ENCODE peak calls at places on chromosomes 16 and 17, in eight cellular contexts. K is GM20000; P is SJSA1; Q is stimulated activated CD4-positive, alpha-beta T cell treated with anti-CD3 and anti-CD28 coated beads, Interleukin-12 subunit alpha, Interleukin-12 subunit beta, amount 100 ng/mL, for 4 hours; S is T-helper 1 cell; U is brain microvascular endothelial cell; L is keratinocyte; Z is lung. H is an unnamed sample.

GRCh38 chr17:74512624-74513084 is 18.6 kb downstream of the CD300LB start:
- DNase-seq in K (no peak), P (no peak), Q (no peak), S (no peak), U (no peak), L (no peak), Z (no peak), H (no peak)

GRCh38 chr17:47714773-47715396 is 18.2 kb upstream of the TBX21 start:
- DNase-seq in K (peak; percentile 67), P (no peak), Q (no peak), S (no peak), U (no peak), L (no peak), Z (no peak), H (no peak)

GRCh38 chr16:4652561-4652960 is 27.9 kb downstream of the MGRN1 start:
- DNase-seq in K (no peak), P (no peak), Q (no peak), S (no peak), U (no peak), L (no peak), Z (no peak), H (no peak)

GRCh38 chr16:69494993-69495392 is 70.6 kb downstream of the CYB5B start:
- DNase-seq in K (peak; percentile 30), P (no peak), Q (no peak), S (no peak), U (no peak), L (no peak), Z (peak; percentile 31), H (peak; percentile 7)

GRCh38 chr17:3547628-3548027 is 10.0 kb downstream of the TRPV3 start:
- DNase-seq in K (no peak), P (no peak), Q (no peak), S (no peak), U (no peak), L (no peak), Z (no peak), H (no peak)

GRCh38 chr17:6639651-6640535 is 618 bp downstream of the KIAA0753 start:
- DNase-seq in K (peak; percentile 57), P (no peak), Q (peak; percentile 33), S (no peak), U (no peak), L (no peak), Z (no peak), H (no peak)

GRCh38 chr17:80456465-80457235 is 19.8 kb downstream of the NPTX1 start:
- DNase-seq in K (no peak), P (no peak), Q (no peak), S (no peak), U (no peak), L (no peak), Z (no peak), H (no peak)

GRCh38 chr16:85906349-85906748 is 7.4 kb downstream of the IRF8 start:
- DNase-seq in K (no peak), P (no peak), Q (no peak), S (no peak), U (no peak), L (no peak), Z (no peak), H (no peak)

GRCh38 chr16:28524544-28525179 is 14.1 kb downstream of the NUPR1 start:
- DNase-seq in K (no peak), P (no peak), Q (no peak), S (no peak), U (no peak), L (no peak), Z (no peak), H (no peak)

GRCh38 chr17:17445925-17446665 is 30.7 kb upstream of the MED9 start:
- DNase-seq in K (no peak), P (peak; percentile 95), Q (no peak), S (no peak), U (peak; percentile 92), L (peak; percentile 28), Z (peak; percentile 75), H (no peak)

GRCh38 chr17:48477235-48477634 is 47.2 kb upstream of the SKAP1 start:
- DNase-seq in K (no peak), P (no peak), Q (no peak), S (no peak), U (no peak), L (no peak), Z (no peak), H (no peak)

GRCh38 chr17:37683454-37683984 is 40.3 kb upstream of the DDX52 start:
- DNase-seq in K (no peak), P (no peak), Q (no peak), S (no peak), U (no peak), L (no peak), Z (no peak), H (no peak)

GRCh38 chr17:77392376-77393273 is 251.9 kb downstream of the SEC14L1 start:
- DNase-seq in K (no peak), P (peak; percentile 73), Q (no peak), S (no peak), U (no peak), L (no peak), Z (no peak), H (no peak)